ENCODE peak calls at places on chromosomes 16 and 17, in nine cellular contexts. One of them, this sample, is unnamed.

GRCh38 chr17:62892870-62893338 is 73.1 kb upstream of the TANC2 start:
- DNase-seq in tibial nerve: peak; percentile 12
- DNase-seq in mammary epithelial cell: peak; percentile 98
- DNase-seq in heart left ventricle: no peak
- DNase-seq in fibroblast of the aortic adventitia: peak; percentile 69
- DNase-seq in WTC11: no peak
- DNase-seq in AG09309: peak; percentile 40
- DNase-seq in chondrocyte: no peak
- DNase-seq in kidney: no peak
- DNase-seq in this sample: peak; percentile 43

GRCh38 chr16:83345846-83346245 is 461.9 kb upstream of the HSBP1 start:
- DNase-seq in AG09309: no peak
- DNase-seq in WTC11: no peak
- DNase-seq in kidney: no peak
- DNase-seq in chondrocyte: no peak
- DNase-seq in fibroblast of the aortic adventitia: no peak
- DNase-seq in tibial nerve: no peak
- DNase-seq in mammary epithelial cell: no peak
- DNase-seq in heart left ventricle: no peak
- DNase-seq in this sample: no peak

GRCh38 chr17:31596382-31597323 is 205.2 kb downstream of the RAB11FIP4 start:
- DNase-seq in mammary epithelial cell: peak; percentile 96
- DNase-seq in heart left ventricle: peak; percentile 86
- DNase-seq in chondrocyte: peak; percentile 97
- DNase-seq in kidney: peak; percentile 94
- DNase-seq in AG09309: peak; percentile 95
- DNase-seq in WTC11: no peak
- DNase-seq in fibroblast of the aortic adventitia: peak; percentile 97
- DNase-seq in tibial nerve: peak; percentile 35
- DNase-seq in this sample: peak; percentile 42

GRCh38 chr16:57314161-57314785 is 29.8 kb upstream of the PLLP start:
- DNase-seq in mammary epithelial cell: peak; percentile 30
- DNase-seq in kidney: no peak
- DNase-seq in tibial nerve: no peak
- DNase-seq in chondrocyte: no peak
- DNase-seq in fibroblast of the aortic adventitia: peak; percentile 51
- DNase-seq in AG09309: no peak
- DNase-seq in WTC11: no peak
- DNase-seq in heart left ventricle: no peak
- DNase-seq in this sample: no peak

GRCh38 chr17:3993493-3994220 is 29.4 kb upstream of the ATP2A3 start:
- DNase-seq in heart left ventricle: no peak
- DNase-seq in fibroblast of the aortic adventitia: peak; percentile 34
- DNase-seq in WTC11: no peak
- DNase-seq in mammary epithelial cell: no peak
- DNase-seq in AG09309: no peak
- DNase-seq in kidney: no peak
- DNase-seq in tibial nerve: no peak
- DNase-seq in chondrocyte: peak; percentile 39
- DNase-seq in this sample: no peak

GRCh38 chr17:63704259-63704576 is 4.3 kb upstream of the LIMD2 start:
- DNase-seq in tibial nerve: no peak
- DNase-seq in kidney: peak; percentile 75
- DNase-seq in AG09309: no peak
- DNase-seq in chondrocyte: no peak
- DNase-seq in mammary epithelial cell: no peak
- DNase-seq in WTC11: no peak
- DNase-seq in fibroblast of the aortic adventitia: no peak
- DNase-seq in heart left ventricle: no peak
- DNase-seq in this sample: no peak

GRCh38 chr16:28933176-28933575 is 1.4 kb downstream of the CD19 start:
- DNase-seq in heart left ventricle: no peak
- DNase-seq in AG09309: no peak
- DNase-seq in kidney: no peak
- DNase-seq in tibial nerve: no peak
- DNase-seq in WTC11: no peak
- DNase-seq in mammary epithelial cell: no peak
- DNase-seq in fibroblast of the aortic adventitia: no peak
- DNase-seq in chondrocyte: no peak
- DNase-seq in this sample: no peak

GRCh38 chr17:4920351-4921048 is 11.6 kb upstream of the GP1BA start:
- DNase-seq in mammary epithelial cell: peak; percentile 51
- DNase-seq in AG09309: no peak
- DNase-seq in kidney: no peak
- DNase-seq in WTC11: no peak
- DNase-seq in fibroblast of the aortic adventitia: peak; percentile 18
- DNase-seq in heart left ventricle: no peak
- DNase-seq in chondrocyte: no peak
- DNase-seq in tibial nerve: no peak
- DNase-seq in this sample: no peak

GRCh38 chr16:87765473-87765775 is 362 bp downstream of the KLHDC4 start:
- DNase-seq in AG09309: no peak
- DNase-seq in fibroblast of the aortic adventitia: no peak
- DNase-seq in tibial nerve: no peak
- DNase-seq in heart left ventricle: no peak
- DNase-seq in kidney: no peak
- DNase-seq in mammary epithelial cell: no peak
- DNase-seq in chondrocyte: no peak
- DNase-seq in WTC11: no peak
- DNase-seq in this sample: peak; percentile 58

GRCh38 chr17:173064-173911 is 8.2 kb downstream of the DOC2B start:
- DNase-seq in mammary epithelial cell: no peak
- DNase-seq in AG09309: no peak
- DNase-seq in tibial nerve: no peak
- DNase-seq in WTC11: no peak
- DNase-seq in kidney: no peak
- DNase-seq in heart left ventricle: no peak
- DNase-seq in fibroblast of the aortic adventitia: no peak
- DNase-seq in chondrocyte: no peak
- DNase-seq in this sample: no peak

DNA sequence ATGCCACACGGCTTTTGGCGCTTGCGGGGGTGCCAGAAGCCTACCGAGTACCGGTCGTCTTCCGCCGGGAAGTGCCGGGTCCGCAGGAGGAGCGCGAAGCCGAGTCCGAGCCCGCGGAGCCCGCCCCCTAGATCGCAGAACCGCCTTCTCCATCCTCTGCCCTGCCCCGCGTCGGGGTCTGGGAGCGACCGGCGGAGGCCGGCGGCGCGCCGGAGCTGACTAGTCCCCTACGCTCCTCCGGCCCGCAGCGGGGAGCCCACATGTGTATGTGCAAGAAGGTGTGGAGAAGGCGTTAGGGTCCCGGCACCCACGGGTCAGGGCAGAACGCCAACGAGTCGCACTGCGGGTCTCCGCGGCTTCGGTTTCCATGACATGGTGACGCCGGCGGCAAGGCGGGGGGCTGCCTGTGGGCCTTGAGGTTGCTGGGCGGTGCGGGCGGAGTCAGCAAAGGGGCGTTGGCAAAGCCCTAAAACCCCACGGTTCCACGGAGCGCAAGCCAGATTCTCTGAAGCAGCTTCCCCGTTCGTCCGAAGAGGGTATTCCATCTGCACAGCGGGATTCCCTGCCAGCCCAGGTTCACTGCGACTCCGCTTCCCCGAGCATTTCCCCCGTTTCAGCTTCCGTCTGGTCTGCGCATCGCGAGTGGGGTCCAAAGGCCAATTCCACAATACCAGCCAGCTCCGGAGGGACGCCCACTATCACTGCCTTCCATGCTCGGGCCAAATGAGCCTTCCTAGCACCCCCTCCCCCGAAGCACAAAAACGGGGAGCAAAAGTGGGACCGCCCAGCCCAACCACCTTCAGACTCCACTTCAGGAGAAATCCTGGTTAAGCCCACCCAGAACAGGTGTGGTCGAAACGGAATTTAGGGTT is 2.3 kb upstream of the LHX1 start:
- DNase-seq in chondrocyte: no peak
- DNase-seq in fibroblast of the aortic adventitia: no peak
- DNase-seq in WTC11: peak; percentile 79
- DNase-seq in tibial nerve: no peak
- DNase-seq in mammary epithelial cell: no peak
- DNase-seq in AG09309: no peak
- DNase-seq in kidney: peak; percentile 79
- DNase-seq in heart left ventricle: peak; percentile 65
- DNase-seq in this sample: no peak
- TF ChIP-seq CTCF in chondrocyte: no peak
- TF ChIP-seq CTCF in fibroblast of the aortic adventitia: no peak
- TF ChIP-seq CTCF in WTC11: no peak
- TF ChIP-seq CTCF in tibial nerve: no peak
- TF ChIP-seq CTCF in mammary epithelial cell: no peak
- TF ChIP-seq CTCF in AG09309: no peak
- TF ChIP-seq CTCF in kidney: no peak
- TF ChIP-seq CTCF in heart left ventricle: no peak
- TF ChIP-seq CTCF in this sample: no peak

DNA sequence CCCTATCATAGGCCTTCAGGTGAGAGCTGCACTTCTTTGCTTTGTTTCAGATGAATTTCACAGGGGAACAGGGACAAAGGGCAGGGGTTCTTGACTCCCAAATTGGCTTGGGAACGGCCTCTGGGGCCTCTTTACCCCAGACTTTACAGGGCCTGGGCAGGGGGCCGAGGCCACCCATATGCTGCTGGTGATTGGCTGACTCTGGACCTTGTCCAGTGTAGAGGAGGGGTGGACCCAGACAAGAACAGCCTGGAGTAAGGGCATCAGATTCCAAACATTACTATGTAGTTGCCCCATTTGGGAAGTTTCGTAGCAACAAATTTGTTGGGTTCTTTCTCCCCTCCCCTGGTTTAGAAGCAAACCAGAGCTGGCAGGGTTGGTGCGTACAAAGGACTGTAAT is 145.4 kb downstream of the NTN1 start:
- DNase-seq in AG09309: no peak
- DNase-seq in heart left ventricle: no peak
- DNase-seq in tibial nerve: no peak
- DNase-seq in kidney: no peak
- DNase-seq in mammary epithelial cell: no peak
- DNase-seq in fibroblast of the aortic adventitia: no peak
- DNase-seq in chondrocyte: no peak
- DNase-seq in WTC11: no peak
- DNase-seq in this sample: no peak
- TF ChIP-seq CTCF in AG09309: no peak
- TF ChIP-seq CTCF in heart left ventricle: no peak
- TF ChIP-seq CTCF in tibial nerve: no peak
- TF ChIP-seq CTCF in kidney: no peak
- TF ChIP-seq CTCF in mammary epithelial cell: no peak
- TF ChIP-seq CTCF in fibroblast of the aortic adventitia: no peak
- TF ChIP-seq CTCF in chondrocyte: no peak
- TF ChIP-seq CTCF in WTC11: no peak
- TF ChIP-seq CTCF in this sample: no peak

GRCh38 chr16:660132-660458 is 7.8 kb upstream of the RHOT2 start:
- DNase-seq in WTC11: no peak
- DNase-seq in chondrocyte: no peak
- DNase-seq in fibroblast of the aortic adventitia: no peak
- DNase-seq in kidney: no peak
- DNase-seq in AG09309: no peak
- DNase-seq in heart left ventricle: no peak
- DNase-seq in tibial nerve: no peak
- DNase-seq in mammary epithelial cell: no peak
- DNase-seq in this sample: no peak

GRCh38 chr16:659618-660017 is 8.3 kb upstream of the RHOT2 start:
- DNase-seq in AG09309: no peak
- DNase-seq in heart left ventricle: no peak
- DNase-seq in chondrocyte: no peak
- DNase-seq in fibroblast of the aortic adventitia: no peak
- DNase-seq in kidney: no peak
- DNase-seq in tibial nerve: no peak
- DNase-seq in WTC11: no peak
- DNase-seq in mammary epithelial cell: no peak
- DNase-seq in this sample: no peak

GRCh38 chr16:662095-662494 is 5.8 kb upstream of the RHOT2 start:
- DNase-seq in AG09309: no peak
- DNase-seq in chondrocyte: no peak
- DNase-seq in kidney: no peak
- DNase-seq in tibial nerve: no peak
- DNase-seq in fibroblast of the aortic adventitia: no peak
- DNase-seq in WTC11: no peak
- DNase-seq in mammary epithelial cell: no peak
- DNase-seq in heart left ventricle: no peak
- DNase-seq in this sample: no peak

GRCh38 chr16:661184-661821 is 6.6 kb upstream of the RHOT2 start:
- DNase-seq in heart left ventricle: no peak
- DNase-seq in AG09309: no peak
- DNase-seq in chondrocyte: no peak
- DNase-seq in fibroblast of the aortic adventitia: no peak
- DNase-seq in kidney: no peak
- DNase-seq in tibial nerve: no peak
- DNase-seq in mammary epithelial cell: no peak
- DNase-seq in WTC11: no peak
- DNase-seq in this sample: no peak

GRCh38 chr16:660459-661183 is 7.3 kb upstream of the RHOT2 start:
- DNase-seq in chondrocyte: no peak
- DNase-seq in fibroblast of the aortic adventitia: peak; percentile 89
- DNase-seq in AG09309: no peak
- DNase-seq in heart left ventricle: peak; percentile 92
- DNase-seq in tibial nerve: peak; percentile 84
- DNase-seq in kidney: peak; percentile 98
- DNase-seq in mammary epithelial cell: peak; percentile 51
- DNase-seq in WTC11: peak; percentile 93
- DNase-seq in this sample: peak; percentile 75
- TF ChIP-seq CTCF in chondrocyte: peak; percentile 79
- TF ChIP-seq CTCF in fibroblast of the aortic adventitia: peak; percentile 61
- TF ChIP-seq CTCF in AG09309: peak; percentile 43
- TF ChIP-seq CTCF in heart left ventricle: peak; percentile 55
- TF ChIP-seq CTCF in tibial nerve: peak; percentile 54
- TF ChIP-seq CTCF in kidney: peak; percentile 67
- TF ChIP-seq CTCF in mammary epithelial cell: peak; percentile 50
- TF ChIP-seq CTCF in WTC11: peak; percentile 58
- TF ChIP-seq CTCF in this sample: peak; percentile 42

DNA sequence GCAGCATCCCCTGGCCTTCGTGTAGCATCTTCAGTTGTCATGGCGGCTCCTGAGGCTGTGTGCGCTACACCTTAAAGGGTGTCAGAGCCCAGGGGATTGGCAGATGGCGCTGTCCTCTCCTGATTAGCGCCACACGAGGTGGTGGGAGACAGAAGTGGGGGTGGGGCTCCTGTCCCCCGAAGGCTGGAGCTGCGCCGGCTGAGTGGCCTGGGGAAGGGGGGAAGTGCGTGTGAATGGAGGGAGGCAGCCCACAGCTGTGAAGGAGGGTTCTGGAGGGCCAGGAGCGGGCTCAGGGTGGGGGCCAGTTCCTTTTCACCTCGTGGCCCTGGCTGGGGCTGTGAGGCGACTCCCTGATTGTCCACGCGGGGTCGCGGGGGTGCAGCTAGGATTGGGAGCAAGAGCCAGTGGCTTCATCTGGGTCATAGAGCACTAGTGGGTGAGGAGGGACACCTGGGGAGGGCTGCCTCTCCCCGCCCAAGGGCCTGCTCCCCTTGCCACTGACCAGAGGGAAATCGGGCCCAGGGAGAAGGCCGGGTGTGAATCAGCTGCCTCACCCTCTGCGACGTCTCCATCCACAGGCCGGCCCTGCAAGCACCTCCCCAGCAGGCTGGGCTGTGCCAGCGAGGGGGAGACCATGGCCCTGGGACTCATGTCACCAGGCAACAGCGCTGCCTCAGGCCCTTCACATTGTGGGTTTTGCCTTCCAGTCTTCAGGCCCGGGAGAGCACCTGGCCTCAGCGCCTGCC is 14.1 kb downstream of the BAHCC1 start:
- DNase-seq in tibial nerve: no peak
- DNase-seq in heart left ventricle: no peak
- DNase-seq in kidney: no peak
- DNase-seq in AG09309: no peak
- DNase-seq in fibroblast of the aortic adventitia: no peak
- DNase-seq in mammary epithelial cell: no peak
- DNase-seq in WTC11: peak; percentile 55
- DNase-seq in chondrocyte: no peak
- DNase-seq in this sample: no peak
- TF ChIP-seq CTCF in tibial nerve: no peak
- TF ChIP-seq CTCF in heart left ventricle: no peak
- TF ChIP-seq CTCF in kidney: no peak
- TF ChIP-seq CTCF in AG09309: no peak
- TF ChIP-seq CTCF in fibroblast of the aortic adventitia: no peak
- TF ChIP-seq CTCF in mammary epithelial cell: no peak
- TF ChIP-seq CTCF in WTC11: peak; percentile 18
- TF ChIP-seq CTCF in chondrocyte: no peak
- TF ChIP-seq CTCF in this sample: no peak

This sample was measured in activated CD8-positive, alpha-beta T cell treated with anti-CD3 and anti-CD28 coated beads for 36 hours.